ENCODE peak calls at places on chromosomes 6 and 20, in six cellular contexts. One of them, this sample, is unnamed.

GRCh38 chr6:26172496-26172958 is 85.3 kb downstream of the HFE start:
- DNase-seq in left cardiac atrium: no peak
- DNase-seq in lower leg skin: peak; percentile 82
- DNase-seq in WTC11: no peak
- DNase-seq in NCI-H1105 treated with DMSO at 0.1 percent for 48 hours: peak; percentile 43
- DNase-seq in activated T-cell treated with anti-CD3 and anti-CD28 coated beads for 4 hours: no peak
- DNase-seq in this sample: peak; percentile 77

GRCh38 chr6:89350281-89351037 is 2.1 kb downstream of the UBE2J1 start:
- DNase-seq in lower leg skin: no peak
- DNase-seq in NCI-H1105 treated with DMSO at 0.1 percent for 48 hours: no peak
- DNase-seq in WTC11: no peak
- DNase-seq in left cardiac atrium: no peak
- DNase-seq in activated T-cell treated with anti-CD3 and anti-CD28 coated beads for 4 hours: no peak
- DNase-seq in this sample: peak; percentile 37

GRCh38 chr6:104558746-104559145 is 301.0 kb downstream of the HACE1 start:
- DNase-seq in lower leg skin: no peak
- DNase-seq in WTC11: no peak
- DNase-seq in left cardiac atrium: no peak
- DNase-seq in activated T-cell treated with anti-CD3 and anti-CD28 coated beads for 4 hours: no peak
- DNase-seq in NCI-H1105 treated with DMSO at 0.1 percent for 48 hours: no peak
- DNase-seq in this sample: no peak

GRCh38 chr6:137234505-137234863 is 15.3 kb upstream of the IFNGR1 start:
- DNase-seq in lower leg skin: no peak
- DNase-seq in NCI-H1105 treated with DMSO at 0.1 percent for 48 hours: no peak
- DNase-seq in WTC11: no peak
- DNase-seq in activated T-cell treated with anti-CD3 and anti-CD28 coated beads for 4 hours: no peak
- DNase-seq in left cardiac atrium: no peak
- DNase-seq in this sample: no peak

GRCh38 chr6:11952291-11952690 is 59.8 kb upstream of the HIVEP1 start:
- DNase-seq in WTC11: no peak
- DNase-seq in left cardiac atrium: no peak
- DNase-seq in NCI-H1105 treated with DMSO at 0.1 percent for 48 hours: no peak
- DNase-seq in activated T-cell treated with anti-CD3 and anti-CD28 coated beads for 4 hours: no peak
- DNase-seq in lower leg skin: no peak
- DNase-seq in this sample: no peak

GRCh38 chr6:36221674-36222073 is 25.1 kb downstream of the BRPF3 start:
- DNase-seq in activated T-cell treated with anti-CD3 and anti-CD28 coated beads for 4 hours: no peak
- DNase-seq in lower leg skin: no peak
- DNase-seq in WTC11: no peak
- DNase-seq in NCI-H1105 treated with DMSO at 0.1 percent for 48 hours: no peak
- DNase-seq in left cardiac atrium: no peak
- DNase-seq in this sample: no peak

GRCh38 chr6:49462599-49462926 is 490 bp downstream of the MMUT start:
- DNase-seq in activated T-cell treated with anti-CD3 and anti-CD28 coated beads for 4 hours: no peak
- DNase-seq in NCI-H1105 treated with DMSO at 0.1 percent for 48 hours: no peak
- DNase-seq in left cardiac atrium: no peak
- DNase-seq in WTC11: no peak
- DNase-seq in lower leg skin: no peak
- DNase-seq in this sample: no peak

GRCh38 chr20:6731951-6732580 is 35.4 kb upstream of the BMP2 start:
- DNase-seq in NCI-H1105 treated with DMSO at 0.1 percent for 48 hours: no peak
- DNase-seq in WTC11: no peak
- DNase-seq in lower leg skin: peak; percentile 86
- DNase-seq in left cardiac atrium: peak; percentile 68
- DNase-seq in activated T-cell treated with anti-CD3 and anti-CD28 coated beads for 4 hours: no peak
- DNase-seq in this sample: no peak

GRCh38 chr6:134795696-134796095 is 154.2 kb downstream of the ALDH8A1 start:
- DNase-seq in NCI-H1105 treated with DMSO at 0.1 percent for 48 hours: no peak
- DNase-seq in WTC11: no peak
- DNase-seq in left cardiac atrium: no peak
- DNase-seq in activated T-cell treated with anti-CD3 and anti-CD28 coated beads for 4 hours: no peak
- DNase-seq in lower leg skin: no peak
- DNase-seq in this sample: no peak

GRCh38 chr6:136365781-136366354 is 76.2 kb upstream of the BCLAF1 start:
- DNase-seq in NCI-H1105 treated with DMSO at 0.1 percent for 48 hours: no peak
- DNase-seq in WTC11: no peak
- DNase-seq in left cardiac atrium: peak; percentile 59
- DNase-seq in lower leg skin: peak; percentile 89
- DNase-seq in activated T-cell treated with anti-CD3 and anti-CD28 coated beads for 4 hours: no peak
- DNase-seq in this sample: no peak

GRCh38 chr6:168404560-168404959 is 36.4 kb upstream of the SMOC2 start:
- DNase-seq in WTC11: no peak
- DNase-seq in left cardiac atrium: no peak
- DNase-seq in lower leg skin: peak; percentile 52
- DNase-seq in activated T-cell treated with anti-CD3 and anti-CD28 coated beads for 4 hours: no peak
- DNase-seq in NCI-H1105 treated with DMSO at 0.1 percent for 48 hours: no peak
- DNase-seq in this sample: no peak

GRCh38 chr6:30802731-30803130 is 58.4 kb upstream of the IER3 start:
- DNase-seq in left cardiac atrium: no peak
- DNase-seq in NCI-H1105 treated with DMSO at 0.1 percent for 48 hours: no peak
- DNase-seq in WTC11: no peak
- DNase-seq in lower leg skin: no peak
- DNase-seq in activated T-cell treated with anti-CD3 and anti-CD28 coated beads for 4 hours: no peak
- DNase-seq in this sample: no peak